ENCODE peak calls at places on chromosome 18, in six cellular contexts. P is HCT116, B is SK-N-MC, T is K562, H is SK-N-SH, O is HepG2. R is an unnamed sample.
A peak's percentile ranks its signal among the peaks of the same experiment; 100 is the strongest.

GRCh38 chr18:65206551-65207260 is 544.1 kb upstream of the CDH7 start:
- DNase-seq in P (no peak), B (no peak), T (no peak), H (no peak), O (peak; percentile 4), R (no peak)

GRCh38 chr18:24544141-24544498 is 83.7 kb downstream of the HRH4 start:
- DNase-seq in P (peak; percentile 22), B (no peak), T (peak; percentile 42), H (peak; percentile 39), O (peak; percentile 22), R (peak; percentile 42)

GRCh38 chr18:49061906-49062831 is 111.4 kb upstream of the SMAD7 start:
- DNase-seq in P (no peak), B (no peak), T (peak; percentile 14), H (peak; percentile 65), O (no peak), R (peak; percentile 12)

GRCh38 chr18:21264651-21265050 is 22.6 kb downstream of the GREB1L start:
- DNase-seq in P (no peak), B (no peak), T (no peak), H (no peak), O (peak; percentile 89), R (peak; percentile 27)

GRCh38 chr18:25831226-25831828 is 259.1 kb downstream of the SS18 start:
- DNase-seq in P (no peak), B (no peak), T (no peak), H (no peak), O (no peak), R (no peak)

GRCh38 chr18:8948471-8949149 is 153.9 kb upstream of the NDUFV2 start:
- DNase-seq in P (no peak), B (no peak), T (no peak), H (no peak), O (no peak), R (no peak)

GRCh38 chr18:79803611-79804051 is 5.9 kb downstream of the KCNG2 start:
- DNase-seq in P (no peak), B (no peak), T (no peak), H (no peak), O (no peak), R (no peak)

GRCh38 chr18:50610349-50610748 is 50.5 kb downstream of the MAPK4 start:
- DNase-seq in P (no peak), B (no peak), T (peak; percentile 11), H (no peak), O (no peak), R (no peak)

GRCh38 chr18:79738041-79738461 is 58.4 kb downstream of the CTDP1 start:
- DNase-seq in P (no peak), B (no peak), T (no peak), H (no peak), O (no peak), R (no peak)

GRCh38 chr18:21912339-21913239 is 172.0 kb downstream of the MIB1 start:
- DNase-seq in P (no peak), B (no peak), T (no peak), H (no peak), O (no peak), R (no peak)

GRCh38 chr18:48954837-48955527 is 4.2 kb upstream of the SMAD7 start:
- DNase-seq in P (no peak), B (no peak), T (no peak), H (no peak), O (no peak), R (no peak)

GRCh38 chr18:43965691-43966090 is 688.4 kb upstream of the SYT4 start:
- DNase-seq in P (no peak), B (no peak), T (no peak), H (no peak), O (no peak), R (no peak)

GRCh38 chr18:8685141-8685913 is 20.0 kb upstream of the MTCL1 start:
- DNase-seq in P (no peak), B (peak; percentile 73), T (no peak), H (no peak), O (no peak), R (no peak)

GRCh38 chr18:23330423-23330822 is 122.7 kb upstream of the RIOK3 start:
- DNase-seq in P (no peak), B (no peak), T (no peak), H (no peak), O (no peak), R (no peak)

GRCh38 chr18:79493801-79494211 is 98.1 kb downstream of the NFATC1 start:
- DNase-seq in P (no peak), B (no peak), T (no peak), H (no peak), O (no peak), R (no peak)

GRCh38 chr18:78904179-78904531 is 75.5 kb upstream of the SALL3 start:
- DNase-seq in P (no peak), B (no peak), T (no peak), H (no peak), O (no peak), R (no peak)

GRCh38 chr18:13136689-13137040 is 81.9 kb upstream of the LDLRAD4 start:
- DNase-seq in P (no peak), B (no peak), T (no peak), H (peak; percentile 82), O (no peak), R (peak; percentile 13)

GRCh38 chr18:8561123-8561905 is 47.9 kb upstream of the RAB12 start:
- DNase-seq in P (no peak), B (no peak), T (no peak), H (no peak), O (no peak), R (no peak)

GRCh38 chr18:66344227-66344626 is 259.7 kb downstream of the CDH19 start:
- DNase-seq in P (no peak), B (no peak), T (no peak), H (no peak), O (no peak), R (no peak)

GRCh38 chr18:30903566-30903965 is 139.0 kb downstream of the DSC3 start:
- DNase-seq in P (peak; percentile 12), B (no peak), T (no peak), H (no peak), O (peak; percentile 9), R (no peak)

GRCh38 chr18:59021500-59021899 is 118.2 kb upstream of the SEC11C start:
- DNase-seq in P (no peak), B (no peak), T (no peak), H (peak; percentile 38), O (no peak), R (no peak)

GRCh38 chr18:75681538-75682115 is 254.1 kb upstream of the SMIM21 start:
- DNase-seq in P (no peak), B (no peak), T (no peak), H (no peak), O (no peak), R (no peak)

DNA sequence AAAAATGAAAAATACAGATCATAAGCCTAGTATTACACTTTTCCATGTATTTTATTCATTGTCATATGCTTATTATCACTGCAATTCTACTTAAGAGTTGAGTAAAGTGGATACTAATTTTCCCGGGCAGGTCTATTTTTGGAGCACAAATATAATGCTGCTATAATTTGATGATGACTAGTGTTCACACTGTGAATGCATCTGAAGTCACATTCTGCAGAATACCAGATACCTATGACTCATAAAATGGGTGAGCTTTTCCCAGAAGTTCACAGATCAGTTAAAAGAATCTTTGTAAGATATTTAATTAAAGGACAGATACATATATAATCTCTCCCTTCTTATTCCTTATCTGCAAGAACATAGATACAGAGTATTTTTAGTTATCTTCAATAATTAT is 79.8 kb upstream of the MC4R start:
- DNase-seq in P (no peak), B (no peak), T (no peak), H (peak; percentile 13), O (no peak), R (no peak)
- TF ChIP-seq POLR2AphosphoS5 in P (no peak), B (no peak), T (no peak), H (peak; percentile 71), O (no peak), R (no peak)

GRCh38 chr18:54604211-54604610 is 13.2 kb downstream of the DYNAP start:
- DNase-seq in P (no peak), B (no peak), T (no peak), H (no peak), O (no peak), R (no peak)

GRCh38 chr18:54607213-54607934 is 16.3 kb downstream of the DYNAP start:
- DNase-seq in P (no peak), B (no peak), T (no peak), H (no peak), O (peak; percentile 58), R (peak; percentile 27)

GRCh38 chr18:54611819-54612218 is 20.8 kb downstream of the DYNAP start:
- DNase-seq in P (no peak), B (no peak), T (no peak), H (no peak), O (no peak), R (no peak)

GRCh38 chr18:54608008-54608642 is 17.1 kb downstream of the DYNAP start:
- DNase-seq in P (no peak), B (no peak), T (no peak), H (no peak), O (no peak), R (peak; percentile 3)

GRCh38 chr18:54606835-54607212 is 15.8 kb downstream of the DYNAP start:
- DNase-seq in P (no peak), B (no peak), T (no peak), H (no peak), O (no peak), R (no peak)
- H3K9ac ChIP-seq in P (no peak overlapping the region), B (no peak overlapping the region), T (no peak overlapping the region), H (no peak overlapping the region), O (no peak overlapping the region), R (no peak overlapping the region)

GRCh38 chr18:11149441-11150270 is at the start of gene PIEZO2:
- DNase-seq in P (no peak), B (no peak), T (peak; percentile 29), H (peak; percentile 28), O (peak; percentile 68), R (peak; percentile 29)
- TF ChIP-seq POLR2AphosphoS5 in P (no peak), B (no peak), T (no peak), H (no peak), O (no peak), R (no peak)

GRCh38 chr18:36465970-36466369 is 168.5 kb downstream of the FHOD3 start:
- DNase-seq in P (no peak), B (no peak), T (no peak), H (no peak), O (no peak), R (no peak)
- H3K9ac ChIP-seq in P (no peak overlapping the region), B (no peak overlapping the region), T (no peak overlapping the region), H (no peak overlapping the region), O (no peak overlapping the region), R (no peak overlapping the region)

R was measured in endothelial cell of umbilical vein.